ENCODE peak calls at places on chromosomes 4 and X, in ten cellular contexts. G is HL-60; W is IMR-90; L is RWPE1; I is CD8-positive, alpha-beta T cell; A is dorsolateral prefrontal cortex; K is esophagus squamous epithelium; H is HCT116; P is lung; Y is CD4-positive, alpha-beta memory T cell. Q is an unnamed sample.

GRCh38 chr4:122150896-122151295 is 1.2 kb upstream of the BLTP1 start:
- DNase-seq in W (no peak), H (no peak), G (peak; percentile 64), L (no peak), P (no peak), K (no peak), I (no peak), A (no peak), Y (peak; percentile 18), Q (no peak)

GRCh38 chr4:17066972-17067371 is 168.5 kb upstream of the LDB2 start:
- DNase-seq in I (no peak), H (no peak), Y (no peak), G (no peak), K (no peak), A (no peak), P (no peak), L (peak; percentile 85), W (peak; percentile 94), Q (no peak)

GRCh38 chrX:51456814-51457213 is 39.6 kb downstream of the NUDT11 start:
- DNase-seq in W (no peak), G (no peak), H (no peak), I (no peak), Y (no peak), K (no peak), L (no peak), A (no peak), P (no peak), Q (no peak)

GRCh38 chrX:153576961-153577360 is 22.0 kb downstream of the CCNQ start:
- DNase-seq in G (no peak), A (no peak), L (no peak), Y (no peak), W (no peak), H (no peak), I (no peak), K (no peak), P (no peak), Q (no peak)

GRCh38 chr4:94926936-94927335 is 169.2 kb downstream of the BMPR1B start:
- DNase-seq in W (no peak), I (no peak), G (no peak), Y (no peak), P (no peak), L (no peak), A (no peak), K (no peak), H (no peak), Q (no peak)

GRCh38 chr4:5381981-5382441 is 326.3 kb downstream of the EVC2 start:
- DNase-seq in W (peak; percentile 94), I (no peak), L (no peak), G (no peak), A (no peak), Y (no peak), K (no peak), H (no peak), P (no peak), Q (no peak)

GRCh38 chrX:115539841-115540240 is 21.1 kb upstream of the PLS3 start:
- DNase-seq in A (no peak), G (no peak), I (no peak), H (no peak), L (no peak), P (no peak), Y (no peak), W (peak; percentile 8), K (no peak), Q (no peak)

GRCh38 chrX:39816871-39817731 is 280.7 kb downstream of the BCOR start:
- DNase-seq in A (peak; percentile 45), W (peak; percentile 54), I (no peak), K (no peak), H (no peak), P (no peak), G (no peak), Y (no peak), L (no peak), Q (no peak)

GRCh38 chr4:88159137-88159725 is 792 bp upstream of the ABCG2 start:
- DNase-seq in W (no peak), A (peak; percentile 35), I (no peak), K (no peak), H (peak; percentile 36), G (no peak), Y (no peak), L (no peak), P (no peak), Q (no peak)

GRCh38 chr4:48141048-48141447 is 7.0 kb upstream of the TXK start:
- DNase-seq in Y (peak; percentile 54), G (no peak), W (peak; percentile 56), P (no peak), A (no peak), K (no peak), H (no peak), L (peak; percentile 42), I (no peak), Q (no peak)

GRCh38 chr4:159308571-159309340 is 205.9 kb downstream of the RAPGEF2 start:
- DNase-seq in W (peak; percentile 62), P (no peak), L (peak; percentile 41), Y (no peak), K (no peak), A (no peak), I (no peak), H (no peak), G (no peak), Q (no peak)

GRCh38 chrX:42837092-42837726 is 59.2 kb upstream of the PPP1R2C start:
- DNase-seq in K (no peak), Y (no peak), P (no peak), A (no peak), L (no peak), H (no peak), G (no peak), W (no peak), I (no peak), Q (no peak)
- H3K27ac ChIP-seq in K (no peak overlapping the region), Y (no peak overlapping the region), P (no peak overlapping the region), A (no peak overlapping the region), L (no peak overlapping the region), H (no peak overlapping the region), G (no peak overlapping the region), W (no peak overlapping the region), I (no peak overlapping the region), Q (no peak overlapping the region)

GRCh38 chrX:106933538-106933961 is 13.3 kb downstream of the CLDN2 start:
- DNase-seq in Y (no peak), H (no peak), P (peak; percentile 31), W (peak; percentile 52), A (no peak), K (no peak), L (no peak), I (no peak), G (no peak), Q (no peak)

GRCh38 chrX:106935175-106935574 is 15.0 kb downstream of the CLDN2 start:
- DNase-seq in H (no peak), K (no peak), A (no peak), W (peak; percentile 36), Y (no peak), I (no peak), G (no peak), P (no peak), L (no peak), Q (no peak)

GRCh38 chrX:106932492-106932923 is 12.3 kb downstream of the CLDN2 start:
- DNase-seq in I (no peak), K (no peak), W (peak; percentile 57), A (no peak), L (no peak), Y (no peak), G (no peak), H (no peak), P (no peak), Q (no peak)

GRCh38 chrX:106932960-106933537 is 12.8 kb downstream of the CLDN2 start:
- DNase-seq in I (no peak), W (peak; percentile 35), H (no peak), K (no peak), A (no peak), P (no peak), Y (no peak), L (no peak), G (peak; percentile 4), Q (no peak)

DNA sequence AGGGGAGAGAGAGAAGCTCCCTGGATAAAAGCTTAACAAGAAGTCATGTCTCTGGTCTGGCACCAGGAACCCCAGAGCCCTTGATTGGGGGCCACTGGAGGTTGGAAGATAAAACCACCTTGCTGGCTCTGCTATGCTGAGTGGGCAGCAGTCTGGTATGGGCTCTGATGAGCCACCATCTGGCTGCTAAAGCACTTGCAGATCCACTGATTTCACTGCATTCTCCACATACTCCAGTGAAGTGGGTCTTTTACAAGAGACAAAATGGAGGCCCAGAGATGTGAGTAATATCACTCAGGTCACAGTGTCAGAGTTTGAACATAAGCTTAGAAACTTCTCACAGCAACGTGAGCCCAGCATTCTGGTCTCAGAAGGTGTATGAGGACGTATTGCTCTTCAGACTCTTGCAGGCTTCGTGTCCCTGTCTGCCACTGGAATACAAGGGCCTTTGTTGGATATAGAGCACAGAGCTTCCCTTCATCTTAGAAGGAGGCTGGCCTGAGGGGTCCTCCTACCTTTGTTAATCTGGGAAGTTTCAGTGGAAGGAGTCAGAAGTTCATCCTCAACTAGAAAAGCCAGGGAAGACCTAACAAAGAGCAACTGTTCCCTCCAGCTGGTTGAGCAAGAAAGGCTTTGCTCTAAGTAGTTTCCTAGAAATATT is 11.8 kb downstream of the CLDN2 start:
- DNase-seq in H (no peak), L (no peak), A (no peak), K (no peak), P (no peak), G (no peak), I (no peak), Y (no peak), W (peak; percentile 33), Q (no peak)
- H3K27ac ChIP-seq in H (no peak overlapping the region), L (no peak overlapping the region), A (no peak overlapping the region), K (no peak overlapping the region), P (no peak overlapping the region), G (no peak overlapping the region), I (no peak overlapping the region), Y (no peak overlapping the region), W (peak overlapping the region; percentile 44), Q (no peak overlapping the region)

DNA sequence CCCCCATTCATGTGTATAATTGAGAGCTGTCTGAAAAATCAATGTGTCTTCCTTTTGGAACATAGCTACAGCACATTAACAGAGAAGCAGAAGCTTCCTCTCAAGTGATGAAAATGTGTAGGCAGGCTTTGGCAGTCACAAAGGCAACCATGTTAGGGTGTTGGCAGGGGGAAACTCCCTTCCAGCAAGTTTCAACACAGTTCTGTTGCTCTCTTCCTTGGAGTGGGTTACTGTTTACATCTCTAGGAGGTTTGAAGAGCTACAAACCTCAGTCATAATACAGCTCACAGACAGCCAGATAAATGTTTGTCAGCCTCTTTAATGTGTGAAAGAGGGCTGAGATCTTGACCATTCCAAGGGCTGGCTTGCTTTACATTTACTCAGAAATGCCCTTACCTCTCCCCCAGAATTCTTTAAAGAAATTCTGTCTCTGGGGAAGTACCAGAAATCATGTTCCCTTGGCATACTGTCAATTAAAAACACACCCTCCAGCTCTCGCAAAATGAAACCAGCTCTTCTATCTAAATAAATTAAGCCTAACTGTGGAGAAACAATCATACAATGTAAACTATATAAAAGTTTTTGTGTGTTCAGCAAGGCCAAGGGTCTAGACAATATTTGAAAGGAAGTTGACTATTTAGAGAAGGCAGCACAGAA is 18.9 kb downstream of the ZBTB33 start:
- DNase-seq in Y (no peak), K (no peak), G (no peak), A (no peak), I (no peak), H (no peak), W (no peak), P (peak; percentile 38), L (peak; percentile 16), Q (peak; percentile 14)
- H3K27ac ChIP-seq in Y (no peak overlapping the region), K (peak overlapping the region; percentile 79), G (no peak overlapping the region), A (no peak overlapping the region), I (no peak overlapping the region), H (no peak overlapping the region), W (no peak overlapping the region), P (no peak overlapping the region), L (no peak overlapping the region), Q (peak overlapping the region; percentile 5)

GRCh38 chrX:119729408-119730201 is 28.8 kb upstream of the SOWAHD start:
- DNase-seq in Y (peak; percentile 70), L (peak; percentile 28), G (peak; percentile 88), A (no peak), I (peak; percentile 37), H (peak; percentile 54), W (peak; percentile 64), P (peak; percentile 45), K (no peak), Q (no peak)
- H3K27ac ChIP-seq in Y (no peak overlapping the region), L (no peak overlapping the region), G (no peak overlapping the region), A (no peak overlapping the region), I (no peak overlapping the region), H (no peak overlapping the region), W (no peak overlapping the region), P (no peak overlapping the region), K (no peak overlapping the region), Q (no peak overlapping the region)

Q was measured in epithelial cell of prostate.